ENCODE peak calls at places on chromosomes 3 and 15, in ten cellular contexts. C is activated CD4-positive, alpha-beta T cell treated with anti-CD3 and anti-CD28 coated beads for 1 hour; J is nucleus accumbens; L is transverse colon; P is mesendoderm; X is omental fat pad; I is NCI-H1105 treated with DMSO at 0.1 percent for 48 hours; K is activated T-helper 1 cell treated with anti-CD3 and anti-CD28 coated beads, Interleukin-2, amount 50 U/mL, for 16 hours; Z is RPMI8226; H is iPS DF 6.9. B is an unnamed sample.

GRCh38 chr3:56197991-56198390 is 270.3 kb downstream of the ERC2 start:
- DNase-seq in L (no peak), I (no peak), K (no peak), Z (no peak), X (no peak), C (no peak), H (no peak), P (no peak), J (no peak), B (no peak)

GRCh38 chr3:64111872-64112271 is 88.6 kb upstream of the PSMD6 start:
- DNase-seq in L (no peak), C (no peak), J (no peak), I (no peak), Z (no peak), P (peak), H (no peak), X (no peak), K (no peak), B (no peak)

GRCh38 chr3:153094386-153094785 is 67.6 kb upstream of the RAP2B start:
- DNase-seq in C (no peak), P (no peak), H (no peak), X (no peak), J (no peak), Z (no peak), L (no peak), I (no peak), K (no peak), B (no peak)

GRCh38 chr3:152760024-152760563 is 74.8 kb upstream of the P2RY1 start:
- DNase-seq in I (no peak), H (no peak), P (no peak), C (no peak), Z (no peak), X (no peak), K (no peak), L (no peak), J (no peak), B (no peak)

GRCh38 chr3:77042892-77043291 is 3.0 kb downstream of the ROBO2 start:
- DNase-seq in J (no peak), K (no peak), P (peak), Z (no peak), I (no peak), X (no peak), L (no peak), H (no peak), C (no peak), B (no peak)

GRCh38 chr3:133479895-133480669 is 80.2 kb downstream of the BFSP2 start:
- DNase-seq in J (no peak), X (no peak), I (no peak), Z (no peak), L (no peak), K (no peak), C (no peak), H (no peak), P (peak), B (peak)

GRCh38 chr3:31976302-31976701 is 4.8 kb downstream of the OSBPL10 start:
- DNase-seq in I (no peak), H (no peak), L (no peak), P (no peak), K (no peak), C (no peak), X (no peak), J (no peak), Z (no peak), B (peak)

GRCh38 chr3:153768559-153769469 is 352.4 kb upstream of the ARHGEF26 start:
- DNase-seq in C (peak), J (no peak), K (no peak), H (peak), Z (peak), L (peak), P (peak), X (no peak), I (peak), B (peak)

GRCh38 chr15:38600241-38600640 is 35.6 kb upstream of the RASGRP1 start:
- DNase-seq in K (no peak), J (no peak), Z (no peak), X (no peak), I (no peak), P (no peak), C (no peak), L (no peak), H (no peak), B (peak)

GRCh38 chr3:42394579-42395288 is 15.7 kb downstream of the LYZL4 start:
- DNase-seq in L (no peak), Z (no peak), K (no peak), X (no peak), C (no peak), P (no peak), J (no peak), I (no peak), H (no peak), B (no peak)

GRCh38 chr3:141514382-141514781 is 27.6 kb downstream of the RASA2 start:
- DNase-seq in H (no peak), I (no peak), J (no peak), Z (no peak), P (no peak), L (no peak), X (no peak), K (no peak), C (no peak), B (no peak)

GRCh38 chr3:100370751-100371150 is 30.1 kb downstream of the TOMM70 start:
- DNase-seq in I (no peak), Z (no peak), C (no peak), K (no peak), P (no peak), J (no peak), L (no peak), H (no peak), X (no peak), B (no peak)

B was measured in Karpas-422.